ENCODE peak calls at places on chromosomes 4 and X, in seven cellular contexts. F, S, G, Y, T, V and B are unnamed samples.
A peak's percentile ranks its signal among the peaks of the same experiment; 100 is the strongest.

GRCh38 chr4:187283306-187283705 is 559.6 kb upstream of the FAT1 start:
- DNase-seq in F (no peak), S (no peak), G (no peak), Y (no peak), T (no peak), V (no peak), B (no peak)

GRCh38 chr4:13888112-13888511 is 260.6 kb upstream of the BOD1L1 start:
- DNase-seq in F (no peak), S (no peak), G (peak; percentile 85), Y (no peak), T (no peak), V (no peak), B (no peak)

GRCh38 chr4:16626945-16627344 is 271.5 kb downstream of the LDB2 start:
- DNase-seq in F (no peak), S (peak; percentile 26), G (peak; percentile 80), Y (peak; percentile 70), T (no peak), V (no peak), B (no peak)

GRCh38 chrX:20729421-20729820 is 462.7 kb upstream of the RPS6KA3 start:
- DNase-seq in F (no peak), S (no peak), G (no peak), Y (no peak), T (no peak), V (no peak), B (no peak)

GRCh38 chrX:78652971-78653822 is 5.9 kb downstream of the RTL3 start:
- DNase-seq in F (no peak), S (no peak), G (peak; percentile 54), Y (no peak), T (no peak), V (no peak), B (no peak)

GRCh38 chrX:8433296-8434094 is 31.1 kb upstream of the VCX3B start:
- DNase-seq in F (no peak), S (no peak), G (no peak), Y (no peak), T (no peak), V (no peak), B (no peak)

GRCh38 chr4:18815779-18816173 is 794.2 kb upstream of the LCORL start:
- DNase-seq in F (no peak), S (no peak), G (no peak), Y (no peak), T (no peak), V (no peak), B (no peak)

GRCh38 chr4:156118821-156119220 is 165.2 kb upstream of the CTSO start:
- DNase-seq in F (no peak), S (no peak), G (no peak), Y (no peak), T (no peak), V (no peak), B (no peak)

GRCh38 chrX:1589356-1590130 is 1.9 kb upstream of the AKAP17A start:
- DNase-seq in F (no peak), S (no peak), G (no peak), Y (no peak), T (no peak), V (no peak), B (no peak)

GRCh38 chr4:13970349-13970748 is 342.8 kb upstream of the BOD1L1 start:
- DNase-seq in F (no peak), S (no peak), G (no peak), Y (no peak), T (no peak), V (no peak), B (no peak)

GRCh38 chr4:173319696-173320095 is 14.5 kb downstream of the HMGB2 start:
- DNase-seq in F (no peak), S (no peak), G (no peak), Y (no peak), T (no peak), V (no peak), B (no peak)

GRCh38 chr4:173314715-173315114 is 19.4 kb downstream of the HMGB2 start:
- DNase-seq in F (no peak), S (no peak), G (no peak), Y (no peak), T (no peak), V (no peak), B (no peak)

GRCh38 chr4:173317003-173317402 is 17.2 kb downstream of the HMGB2 start:
- DNase-seq in F (peak; percentile 52), S (no peak), G (no peak), Y (no peak), T (no peak), V (no peak), B (no peak)

GRCh38 chr4:173316060-173316459 is 18.1 kb downstream of the HMGB2 start:
- DNase-seq in F (no peak), S (no peak), G (no peak), Y (no peak), T (no peak), V (no peak), B (no peak)

GRCh38 chr4:173318648-173319211 is 15.4 kb downstream of the HMGB2 start:
- DNase-seq in F (no peak), S (no peak), G (no peak), Y (no peak), T (no peak), V (no peak), B (no peak)
- TF ChIP-seq CTCF in F (no peak), S (peak; percentile 22), G (no peak), Y (peak; percentile 49), T (peak; percentile 38), V (no peak), B (peak; percentile 55)

GRCh38 chrX:128818690-128819089 is 704.6 kb downstream of the SMARCA1 start:
- DNase-seq in F (no peak), S (no peak), G (no peak), Y (no peak), T (no peak), V (no peak), B (no peak)

GRCh38 chrX:128816919-128817318 is 706.4 kb downstream of the SMARCA1 start:
- DNase-seq in F (peak; percentile 9), S (no peak), G (no peak), Y (no peak), T (no peak), V (no peak), B (no peak)
- TF ChIP-seq CTCF in F (peak; percentile 33), S (no peak), G (no peak), Y (no peak), T (peak; percentile 33), V (no peak), B (peak; percentile 29)

GRCh38 chrX:108134724-108135123 is 43.1 kb downstream of the ATG4A start:
- DNase-seq in F (peak; percentile 20), S (no peak), G (no peak), Y (no peak), T (no peak), V (no peak), B (no peak)
- TF ChIP-seq CTCF in F (no peak), S (no peak), G (no peak), Y (no peak), T (no peak), V (no peak), B (no peak)

DNA sequence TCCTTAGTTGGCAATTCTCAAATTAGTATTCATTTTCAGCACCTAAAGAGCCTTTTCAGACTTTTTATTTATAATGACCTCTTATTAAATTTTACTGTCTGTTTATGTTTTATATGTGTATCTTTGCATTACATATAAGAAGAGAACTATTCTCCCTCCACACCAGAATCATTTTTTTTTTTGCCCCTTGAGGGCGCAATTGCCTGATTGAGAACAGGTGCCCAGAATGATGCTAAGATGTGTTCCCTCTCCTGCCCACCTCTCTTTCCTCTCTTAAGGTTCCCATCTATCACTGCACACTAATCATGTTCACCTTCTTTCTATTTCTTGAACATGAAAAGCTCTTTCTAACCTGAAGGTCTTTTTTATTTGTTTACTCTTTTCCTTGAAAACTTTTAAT is 44.2 kb upstream of the ADAM29 start:
- DNase-seq in F (no peak), S (no peak), G (no peak), Y (no peak), T (no peak), V (no peak), B (no peak)
- TF ChIP-seq CTCF in F (no peak), S (no peak), G (no peak), Y (no peak), T (no peak), V (no peak), B (peak; percentile 56)

DNA sequence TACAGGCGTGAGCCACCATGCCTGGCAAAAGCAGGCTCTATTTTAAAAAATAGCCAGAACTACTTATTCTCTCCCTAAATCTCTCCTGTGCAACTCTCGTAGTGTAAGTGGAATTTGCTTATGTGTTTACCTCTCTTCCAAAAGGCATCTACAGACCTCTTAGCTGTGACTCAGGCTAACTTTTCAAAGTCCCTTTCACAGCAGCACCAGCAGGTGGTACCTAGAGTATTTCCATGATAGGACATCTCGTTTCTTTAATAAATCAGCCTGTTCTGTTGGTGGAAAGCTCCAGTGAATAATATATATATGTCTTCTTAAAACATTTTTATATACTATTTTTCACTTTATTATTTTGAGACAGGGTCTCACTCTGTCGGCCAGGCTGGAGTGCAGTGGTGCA is 89.0 kb downstream of the NSUN7 start:
- DNase-seq in F (no peak), S (no peak), G (no peak), Y (no peak), T (no peak), V (no peak), B (no peak)
- TF ChIP-seq CTCF in F (no peak), S (no peak), G (peak; percentile 17), Y (no peak), T (no peak), V (no peak), B (no peak)

DNA sequence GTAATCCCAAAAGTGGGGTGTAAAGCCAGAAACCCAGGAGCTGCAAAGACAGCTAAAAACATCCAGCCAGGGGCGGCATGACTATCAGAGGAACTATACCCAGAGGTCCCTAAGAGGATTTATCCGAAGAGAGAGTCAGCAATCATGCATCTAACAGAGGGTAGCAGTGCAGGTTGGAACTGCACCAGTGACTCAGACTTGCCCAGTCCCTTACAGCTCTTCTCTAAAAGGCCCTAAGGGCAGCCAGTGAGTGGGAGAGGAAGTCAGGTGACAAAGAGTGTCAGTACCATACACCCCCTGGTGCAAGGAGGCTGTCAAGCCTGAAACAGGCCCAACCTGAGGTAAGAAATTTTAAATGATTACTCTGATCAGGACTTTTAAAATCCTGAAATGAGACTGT is 88.1 kb downstream of the CAMK2D start:
- DNase-seq in F (no peak), S (no peak), G (no peak), Y (no peak), T (no peak), V (no peak), B (no peak)
- TF ChIP-seq CTCF in F (no peak), S (no peak), G (no peak), Y (no peak), T (no peak), V (no peak), B (no peak)

DNA sequence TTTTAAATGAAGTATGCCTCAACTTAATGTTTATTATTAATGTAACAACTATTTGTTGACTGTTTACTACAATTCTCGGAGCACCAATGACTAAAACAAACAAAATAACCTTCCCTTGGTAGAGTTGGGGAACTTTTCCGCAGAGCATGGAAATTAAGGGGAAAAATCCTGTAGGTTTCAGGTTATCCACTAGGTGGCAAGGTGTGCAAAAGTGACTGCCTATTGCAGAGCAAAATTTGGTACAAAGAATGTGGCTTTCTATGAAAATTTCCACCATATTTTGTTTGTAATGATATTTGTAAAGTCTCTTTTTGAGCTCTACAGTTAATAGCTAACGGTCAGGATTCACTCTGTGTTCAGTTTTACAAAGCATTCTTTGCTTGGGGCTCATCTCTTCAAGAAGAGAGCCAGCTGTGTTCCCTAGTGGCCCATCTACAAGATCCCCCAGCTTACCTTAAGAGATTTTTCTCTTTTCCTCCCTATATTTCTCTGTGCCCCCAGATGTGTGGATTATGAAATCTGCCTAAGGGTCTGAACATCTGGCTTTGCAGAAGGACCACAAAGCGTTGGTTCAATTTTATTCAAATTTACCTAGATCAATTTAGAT is 61.1 kb downstream of the FBXO8 start:
- DNase-seq in F (no peak), S (no peak), G (no peak), Y (no peak), T (no peak), V (no peak), B (no peak)
- TF ChIP-seq CTCF in F (peak; percentile 47), S (no peak), G (peak; percentile 68), Y (peak; percentile 47), T (peak; percentile 70), V (peak; percentile 24), B (peak; percentile 66)